ENCODE peak calls at places on chromosomes 7 and 10, in four cellular contexts. P is H1, M is IMR-90, Y is neuronal stem cell. U is an unnamed sample. For H3K4me1 and H3K27me3, the result is how much of the 10 kb centered on the place peaks cover.

GRCh38 chr7:44994877-44995554 is 5.0 kb upstream of the CCM2 start:
- DNase-seq in M (no peak), P (no peak), Y (no peak), U (no peak)

GRCh38 chr10:62788861-62789467 is 15.6 kb upstream of the ADO start:
- DNase-seq in Y (no peak), P (no peak), M (peak), U (no peak)

GRCh38 chr7:133794490-133794889 is 332.6 kb upstream of the LRGUK start:
- DNase-seq in P (no peak), M (peak), Y (no peak), U (no peak)

GRCh38 chr7:23184709-23185354 is 3.0 kb downstream of the NUP42 start:
- DNase-seq in Y (no peak), P (no peak), M (peak), U (no peak)

GRCh38 chr10:42615419-42615818 is 23.0 kb downstream of the ZNF33B start:
- DNase-seq in Y (no peak), P (no peak), M (no peak), U (no peak)

GRCh38 chr7:65397730-65398142 is 24.1 kb downstream of the ZNF92 start:
- DNase-seq in Y (no peak), M (no peak), P (no peak), U (no peak)

GRCh38 chr7:43077732-43078391 is 34.6 kb upstream of the HECW1 start:
- DNase-seq in P (no peak), Y (no peak), M (peak), U (peak)

GRCh38 chr7:33604015-33604414 is 301.3 kb upstream of the BMPER start:
- DNase-seq in P (no peak), Y (no peak), M (peak), U (no peak)

GRCh38 chr7:3229904-3230470 is 71.1 kb upstream of the SDK1 start:
- DNase-seq in P (no peak), M (no peak), Y (no peak), U (no peak)

GRCh38 chr10:4736183-4736582 is 89.8 kb upstream of the AKR1E2 start:
- DNase-seq in Y (no peak), M (no peak), P (no peak), U (no peak)

GRCh38 chr7:5532520-5533335 is 109.1 kb upstream of the TNRC18 start:
- DNase-seq in Y (no peak), M (no peak), P (no peak), U (peak)

GRCh38 chr10:44920252-44920651 is 9.1 kb downstream of the TMEM72 start:
- DNase-seq in Y (no peak), P (no peak), M (no peak), U (no peak)

GRCh38 chr10:104098360-104098925 is 12.8 kb upstream of the COL17A1 start:
- DNase-seq in P (no peak), Y (no peak), M (peak), U (no peak)

GRCh38 chr7:38932509-38933168 is 23.6 kb upstream of the VPS41 start:
- DNase-seq in P (peak), Y (peak), M (peak), U (peak)

GRCh38 chr7:77199008-77199966 is at the start of gene FGL2:
- DNase-seq in Y (peak), P (no peak), M (peak), U (peak)

GRCh38 chr7:14833707-14834106 is 68.8 kb downstream of the DGKB start:
- DNase-seq in P (no peak), Y (no peak), M (no peak), U (no peak)

GRCh38 chr7:85070967-85071628 is 115.8 kb downstream of the SEMA3D start:
- DNase-seq in P (no peak), Y (no peak), M (peak), U (no peak)

GRCh38 chr7:154640266-154640865 is 362.6 kb downstream of the PAXIP1 start:
- DNase-seq in M (no peak), Y (peak), P (no peak), U (peak)

GRCh38 chr10:110802551-110803238 is 69.0 kb upstream of the PDCD4 start:
- DNase-seq in P (no peak), Y (no peak), M (peak), U (no peak)

GRCh38 chr7:114939484-114940097 is 17.7 kb downstream of the MDFIC start:
- DNase-seq in P (no peak), Y (no peak), M (no peak), U (no peak)

GRCh38 chr7:761101-761500 is 34.0 kb upstream of the PRKAR1B start:
- DNase-seq in Y (no peak), P (no peak), M (no peak), U (no peak)

GRCh38 chr7:11775401-11775800 is 56.6 kb downstream of the THSD7A start:
- DNase-seq in M (no peak), P (no peak), Y (no peak), U (no peak)

GRCh38 chr7:123323689-123324088 is 123.9 kb upstream of the SLC13A1 start:
- DNase-seq in M (no peak), P (no peak), Y (no peak), U (no peak)

GRCh38 chr10:115944538-115944937 is 328.5 kb downstream of the GFRA1 start:
- DNase-seq in Y (no peak), P (no peak), M (no peak), U (no peak)

GRCh38 chr10:32326119-32326518 is 20.8 kb downstream of the EPC1 start:
- DNase-seq in Y (no peak), M (no peak), P (no peak), U (no peak)

GRCh38 chr7:82375068-82375467 is 68.5 kb downstream of the CACNA2D1 start:
- DNase-seq in P (no peak), Y (no peak), M (no peak), U (no peak)

GRCh38 chr7:40922316-40922670 is 780.6 kb downstream of the INHBA start:
- DNase-seq in M (peak), Y (no peak), P (no peak), U (no peak)

GRCh38 chr7:128843938-128844621 is 13.9 kb downstream of the FLNC start:
- DNase-seq in P (no peak), M (no peak), Y (no peak), U (no peak)

GRCh38 chr7:143005632-143006260 is 21.2 kb downstream of the OR9A2 start:
- DNase-seq in M (no peak), P (no peak), Y (no peak), U (no peak)

GRCh38 chr7:159007308-159008054 is 137.2 kb downstream of the VIPR2 start:
- DNase-seq in M (no peak), Y (no peak), P (no peak), U (no peak)

GRCh38 chr10:132455986-132456847 is 59.2 kb downstream of the PWWP2B start:
- DNase-seq in P (no peak), Y (no peak), M (no peak), U (no peak)

GRCh38 chr10:32167450-32167849 is 111.2 kb upstream of the KIF5B start:
- DNase-seq in M (no peak), Y (no peak), P (no peak), U (no peak)

GRCh38 chr10:124728830-124729661 is 15.1 kb downstream of the FAM53B start:
- DNase-seq in P (no peak), Y (no peak), M (no peak), U (no peak)
- H3K4me1 ChIP-seq in P (under half), Y (under half), M (under half), U (under half)

DNA sequence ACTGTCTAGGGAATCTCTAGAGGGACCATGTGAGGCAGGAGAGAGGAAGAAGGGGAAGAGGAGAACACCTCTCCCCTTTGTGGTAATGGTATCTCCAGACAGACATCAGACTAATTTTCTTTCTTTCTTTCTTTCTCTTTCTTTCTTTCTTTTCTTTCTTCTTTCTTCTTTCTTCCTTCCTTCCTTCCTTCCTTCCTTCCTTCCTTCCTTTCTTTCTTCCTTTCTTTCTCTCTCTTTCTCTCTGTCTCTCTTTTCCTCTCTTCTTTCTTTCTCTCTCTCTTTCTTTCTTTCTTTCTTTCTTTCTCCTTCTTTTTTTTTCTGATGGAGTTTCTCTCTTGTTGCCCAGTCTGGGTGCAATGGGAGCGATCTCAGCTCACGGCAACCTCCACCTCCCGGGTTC is 73.2 kb upstream of the PAX2 start:
- DNase-seq in P (no peak), Y (no peak), M (no peak), U (no peak)
- H3K27me3 ChIP-seq in P (under half), Y (under half), M (under half), U (under half)

DNA sequence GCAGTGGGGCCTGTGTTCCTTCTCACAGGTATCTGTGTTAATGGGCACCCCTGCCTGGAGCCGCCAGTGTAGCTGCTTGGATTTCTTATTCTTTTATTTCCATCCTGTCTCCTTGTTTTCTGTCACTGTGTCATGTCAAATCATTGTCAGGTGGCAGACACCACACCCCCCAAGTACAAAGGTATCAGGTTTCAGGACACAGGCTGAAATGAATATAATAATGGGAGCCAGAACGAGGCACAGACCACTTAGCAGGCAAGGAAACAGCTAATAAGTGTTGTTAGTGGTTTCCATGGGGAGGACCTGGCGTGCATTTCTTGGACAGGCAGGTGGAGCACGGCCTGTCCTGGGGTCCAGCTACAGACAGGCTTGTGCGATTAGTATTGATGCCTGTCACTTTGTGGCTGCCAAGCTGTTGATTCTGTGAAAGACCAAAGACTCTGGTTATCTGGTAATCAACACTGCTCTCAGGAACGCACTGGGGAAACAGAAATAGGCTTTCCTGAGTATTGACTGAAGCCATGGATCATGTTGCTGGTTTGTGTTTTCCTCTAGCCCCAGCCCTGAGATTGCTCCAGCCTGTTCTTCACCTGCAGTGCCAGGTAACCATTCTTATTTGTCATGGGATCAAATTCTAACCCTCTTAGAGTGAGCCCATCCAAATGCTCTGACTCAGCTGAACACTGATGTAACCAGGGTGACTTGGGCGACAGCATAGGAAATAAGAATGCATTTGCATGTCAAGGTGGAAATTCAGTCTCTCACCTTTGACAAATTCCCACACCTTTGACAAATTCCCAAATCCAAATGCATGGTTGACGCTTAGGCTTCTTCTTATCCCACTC is 1002.0 kb downstream of the LRMDA start:
- DNase-seq in P (no peak), M (no peak), Y (no peak), U (no peak)
- H2BK15ac ChIP-seq in P (peak), M (peak), Y (no peak), U (no peak)

GRCh38 chr10:80506836-80507483 is 30.7 kb upstream of the SH2D4B start:
- DNase-seq in P (no peak), M (no peak), Y (no peak), U (no peak)
- H3K4me1 ChIP-seq in P (under half), M (under half), Y (under half), U (under half)

GRCh38 chr10:97882142-97883091 is 32.8 kb downstream of the GOLGA7B start:
- DNase-seq in P (no peak), Y (no peak), M (peak), U (no peak)

GRCh38 chr10:97880109-97880508 is 30.5 kb downstream of the GOLGA7B start:
- DNase-seq in M (no peak), Y (no peak), P (no peak), U (no peak)

GRCh38 chr10:97883092-97883485 is 33.4 kb downstream of the GOLGA7B start:
- DNase-seq in P (no peak), Y (no peak), M (no peak), U (no peak)

GRCh38 chr10:97876387-97876786 is 26.7 kb downstream of the GOLGA7B start:
- DNase-seq in P (no peak), M (no peak), Y (no peak), U (no peak)

DNA sequence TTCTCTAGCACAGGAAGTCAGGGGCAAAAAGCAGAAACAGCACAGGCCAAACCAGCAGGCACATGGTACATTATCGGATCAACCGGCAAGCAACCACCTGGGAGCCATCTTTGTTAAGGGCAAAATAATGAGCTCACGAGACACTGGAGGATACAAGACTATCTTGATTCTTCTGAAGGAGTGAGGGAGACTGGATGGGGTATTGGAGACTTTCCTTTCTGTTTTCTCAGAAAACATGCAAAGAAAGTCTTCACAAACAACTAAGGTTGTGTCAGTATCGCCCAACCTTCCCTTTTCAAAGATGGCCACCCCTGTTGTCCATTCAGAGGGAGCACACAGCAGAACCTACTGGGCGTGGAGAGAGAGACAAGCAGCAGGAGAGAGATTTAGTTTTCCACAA is 29.6 kb downstream of the GOLGA7B start:
- DNase-seq in P (no peak), Y (no peak), M (no peak), U (no peak)
- H3K27me3 ChIP-seq in P (under half), Y (under half), M (under half), U (under half)

GRCh38 chr10:101552445-101552844 is 35.6 kb downstream of the POLL start:
- DNase-seq in Y (no peak), P (no peak), M (no peak), U (no peak)
- H2BK15ac ChIP-seq in Y (no peak), P (no peak), M (no peak), U (no peak)

GRCh38 chr10:122374246-122374858 is at the start of gene PLEKHA1:
- DNase-seq in M (peak), Y (peak), P (peak), U (peak)
- H3K4me1 ChIP-seq in M (under half), Y (under half), P (under half), U (under half)

GRCh38 chr10:114850126-114850525 is 28.5 kb downstream of the FHIP2A start:
- DNase-seq in P (no peak), Y (no peak), M (no peak), U (no peak)
- H3K27me3 ChIP-seq in P (under half), Y (under half), M (under half), U (under half)